ENCODE peak calls at places on chromosomes 3 and 15, in ten cellular contexts. C, E, R, N, X, A, P, B, Q and T are unnamed samples.

GRCh38 chr15:45855907-45856579 is 221.2 kb downstream of the SQOR start:
- DNase-seq in P (peak; percentile 95), R (no peak), A (no peak), Q (no peak), B (no peak), N (no peak), E (no peak), C (no peak), X (no peak), T (no peak)

GRCh38 chr3:87766736-87767135 is 292.1 kb downstream of the CGGBP1 start:
- DNase-seq in C (no peak), A (no peak), R (no peak), Q (no peak), X (no peak), N (no peak), B (no peak), P (no peak), E (no peak), T (no peak)

GRCh38 chr15:100783760-100784492 is 95.7 kb upstream of the ALDH1A3 start:
- DNase-seq in E (no peak), P (no peak), X (no peak), N (no peak), R (no peak), Q (no peak), B (no peak), C (no peak), A (no peak), T (no peak)

GRCh38 chr3:157360044-157360443 is 76.6 kb upstream of the PTX3 start:
- DNase-seq in B (no peak), P (peak; percentile 69), E (peak; percentile 59), R (no peak), A (no peak), N (no peak), X (peak; percentile 81), Q (no peak), C (no peak), T (no peak)

GRCh38 chr3:99911433-99911832 is 93.8 kb downstream of the CMSS1 start:
- DNase-seq in B (no peak), X (no peak), P (no peak), N (no peak), A (no peak), E (no peak), R (no peak), C (no peak), Q (no peak), T (no peak)

GRCh38 chr3:69838217-69838616 is 99.0 kb downstream of the MITF start:
- DNase-seq in Q (no peak), R (no peak), E (peak; percentile 86), P (no peak), N (no peak), B (no peak), X (peak; percentile 76), A (no peak), C (no peak), T (no peak)

GRCh38 chr3:168951884-168952283 is 711.6 kb downstream of the MECOM start:
- DNase-seq in C (no peak), Q (no peak), A (no peak), B (no peak), X (no peak), E (no peak), R (no peak), N (no peak), P (no peak), T (no peak)

GRCh38 chr3:59737209-59737608 is 687.4 kb upstream of the CFAP20DC start:
- DNase-seq in X (peak; percentile 10), A (no peak), B (no peak), E (no peak), C (no peak), P (no peak), N (no peak), Q (no peak), R (no peak), T (no peak)

GRCh38 chr3:196159952-196160804 is 51.0 kb downstream of the ZDHHC19 start:
- DNase-seq in Q (no peak), X (peak; percentile 75), N (no peak), E (peak; percentile 46), C (no peak), B (peak; percentile 59), R (no peak), P (peak; percentile 43), A (peak; percentile 16), T (no peak)

GRCh38 chr3:2823016-2823415 is 287.2 kb downstream of the IL5RA start:
- DNase-seq in N (no peak), Q (no peak), B (no peak), E (peak; percentile 52), A (no peak), C (no peak), X (no peak), R (no peak), P (no peak), T (no peak)

GRCh38 chr3:55408193-55408826 is 78.8 kb downstream of the WNT5A start:
- DNase-seq in R (no peak), Q (no peak), N (no peak), A (no peak), P (no peak), C (no peak), B (no peak), X (no peak), E (no peak), T (no peak)

GRCh38 chr3:49705390-49705960 is 14.0 kb downstream of the AMIGO3 start:
- DNase-seq in C (no peak), Q (no peak), E (no peak), B (no peak), P (no peak), A (no peak), R (no peak), N (no peak), X (no peak), T (no peak)